ENCODE peak calls at places on chromosome 17, in eight cellular contexts. G is fibroblast of pulmonary artery, O is adipocyte, D is small intestine, I is H7, T is AG09309, H is heart right ventricle, C is AG04449. W is an unnamed sample.

GRCh38 chr17:65292430-65292829 is 155.3 kb downstream of the RGS9 start:
- DNase-seq in G (peak), O (no peak), D (no peak), I (no peak), T (no peak), H (no peak), C (no peak), W (no peak)

GRCh38 chr17:75468311-75468754 is 11.9 kb downstream of the TMEM94 start:
- DNase-seq in G (no peak), O (no peak), D (no peak), I (no peak), T (no peak), H (no peak), C (no peak), W (peak)

GRCh38 chr17:43399839-43400328 is 1.1 kb downstream of the ARL4D start:
- DNase-seq in G (no peak), O (no peak), D (no peak), I (peak), T (no peak), H (no peak), C (no peak), W (no peak)

GRCh38 chr17:48600244-48601098 is 4.3 kb downstream of the HOXB6 start:
- DNase-seq in G (no peak), O (no peak), D (no peak), I (no peak), T (no peak), H (no peak), C (no peak), W (no peak)

GRCh38 chr17:66405836-66406679 is 103.6 kb downstream of the PRKCA start:
- DNase-seq in G (no peak), O (no peak), D (no peak), I (no peak), T (no peak), H (no peak), C (no peak), W (no peak)

GRCh38 chr17:17603178-17603894 is 11.8 kb upstream of the PEMT start:
- DNase-seq in G (no peak), O (no peak), D (no peak), I (no peak), T (no peak), H (no peak), C (no peak), W (no peak)

GRCh38 chr17:64024215-64024654 is 3.8 kb upstream of the ICAM2 start:
- DNase-seq in G (no peak), O (no peak), D (peak), I (no peak), T (no peak), H (no peak), C (no peak), W (no peak)

GRCh38 chr17:19785854-19786253 is 37.8 kb upstream of the ALDH3A1 start:
- DNase-seq in G (no peak), O (no peak), D (no peak), I (peak), T (no peak), H (no peak), C (no peak), W (no peak)

GRCh38 chr17:50495918-50496317 is 12.3 kb upstream of the MYCBPAP start:
- DNase-seq in G (no peak), O (no peak), D (no peak), I (no peak), T (no peak), H (no peak), C (no peak), W (no peak)

GRCh38 chr17:73644145-73645049 is at the start of gene SDK2:
- DNase-seq in G (no peak), O (peak), D (no peak), I (peak), T (no peak), H (no peak), C (no peak), W (peak)

GRCh38 chr17:77745702-77746101 is 212.8 kb upstream of the TNRC6C start:
- DNase-seq in G (no peak), O (no peak), D (peak), I (no peak), T (no peak), H (no peak), C (no peak), W (no peak)

GRCh38 chr17:29376667-29377268 is 13.4 kb upstream of the TAOK1 start:
- DNase-seq in G (peak), O (peak), D (no peak), I (peak), T (peak), H (no peak), C (peak), W (no peak)

GRCh38 chr17:5789443-5789842 is 205.1 kb upstream of the NLRP1 start:
- DNase-seq in G (no peak), O (no peak), D (no peak), I (no peak), T (no peak), H (no peak), C (no peak), W (no peak)

DNA sequence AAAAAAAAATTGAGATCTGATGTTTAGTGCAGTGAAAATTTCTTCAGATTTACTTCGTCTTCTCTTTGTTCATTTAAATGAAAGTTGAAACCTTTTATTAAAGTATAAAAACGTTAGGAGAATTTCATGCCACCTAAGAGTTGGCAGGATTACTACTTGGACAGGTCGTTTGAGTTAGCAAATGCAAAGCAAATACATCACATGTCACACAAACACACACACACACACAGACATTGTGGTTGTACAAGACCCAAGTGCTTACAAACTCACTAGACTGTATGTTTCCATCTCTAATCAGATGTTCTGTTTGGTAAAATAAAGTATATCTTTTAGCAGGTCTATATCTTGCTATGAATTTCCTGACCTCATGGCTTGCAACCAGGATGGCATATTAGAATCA is 185.6 kb upstream of the COX10 start:
- DNase-seq in G (no peak), O (no peak), D (no peak), I (no peak), T (no peak), H (no peak), C (no peak), W (no peak)
- H3K4me3 ChIP-seq in G (no peak), O (no peak), D (no peak), I (no peak), T (no peak), H (no peak), C (no peak), W (no peak)

GRCh38 chr17:40560592-40561293 is 4.5 kb downstream of the CCR7 start:
- DNase-seq in G (peak), O (no peak), D (peak), I (no peak), T (no peak), H (no peak), C (no peak), W (no peak)
- H3K4me3 ChIP-seq in G (no peak), O (peak), D (peak), I (no peak), T (peak), H (no peak), C (no peak), W (no peak)

GRCh38 chr17:8188408-8188839 is 1.6 kb downstream of the BORCS6 start:
- DNase-seq in G (no peak), O (no peak), D (no peak), I (peak), T (no peak), H (no peak), C (no peak), W (no peak)

GRCh38 chr17:8185580-8186445 is 4.2 kb downstream of the BORCS6 start:
- DNase-seq in G (peak), O (peak), D (peak), I (peak), T (no peak), H (peak), C (no peak), W (peak)

GRCh38 chr17:8187517-8188407 is 2.2 kb downstream of the BORCS6 start:
- DNase-seq in G (peak), O (peak), D (peak), I (peak), T (peak), H (peak), C (peak), W (peak)

GRCh38 chr17:8186446-8186786 is 3.6 kb downstream of the BORCS6 start:
- DNase-seq in G (no peak), O (no peak), D (no peak), I (no peak), T (no peak), H (no peak), C (no peak), W (no peak)

GRCh38 chr17:8186787-8187516 is 3.0 kb downstream of the BORCS6 start:
- DNase-seq in G (peak), O (peak), D (peak), I (peak), T (peak), H (peak), C (peak), W (peak)
- H3K4me3 ChIP-seq in G (peak), O (peak), D (peak), I (peak), T (peak), H (peak), C (peak), W (peak)

DNA sequence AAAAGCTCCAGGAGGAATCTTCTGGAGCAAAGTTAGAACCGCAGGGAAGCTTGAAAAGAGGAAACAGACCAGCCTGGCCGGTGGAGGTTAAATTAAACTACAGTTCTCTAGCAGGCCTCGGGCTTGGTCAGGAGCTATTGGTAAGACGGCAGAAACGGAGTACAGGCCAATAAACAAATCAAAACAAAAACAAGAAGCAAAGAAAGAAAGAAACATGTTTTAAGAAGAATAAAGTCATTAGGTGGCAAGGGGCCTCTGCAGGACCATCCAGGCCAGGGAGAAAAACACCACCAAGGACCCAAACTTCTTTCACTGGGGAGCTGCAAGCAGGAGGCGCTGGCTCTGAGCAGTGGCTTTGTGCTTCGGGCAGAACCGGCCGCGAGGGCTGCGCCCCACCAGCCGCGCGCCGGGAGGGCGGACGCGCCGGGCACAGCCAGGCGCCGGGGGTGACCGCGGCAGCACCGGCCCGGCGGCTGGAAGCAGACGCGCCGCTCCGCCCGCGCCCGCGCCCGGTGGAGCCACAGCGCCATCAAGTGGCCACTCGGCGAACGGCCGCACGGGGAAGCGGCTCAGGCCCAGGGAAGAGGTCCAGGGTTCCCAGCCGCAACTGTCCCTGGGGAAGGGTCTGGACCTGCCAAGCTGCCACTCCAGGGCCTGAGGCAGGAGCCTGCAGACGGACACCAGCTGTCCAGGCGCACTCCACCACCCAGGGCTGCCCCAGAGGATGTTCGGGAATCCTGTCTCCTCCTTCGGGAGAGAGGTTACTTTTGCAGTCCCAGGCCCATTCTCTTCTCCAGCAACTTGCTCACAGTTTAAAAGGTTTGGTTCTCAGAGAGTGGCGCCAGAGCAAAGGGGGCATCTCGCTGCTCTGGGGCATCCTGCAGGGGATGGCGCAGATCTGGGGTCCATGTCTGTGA is 419.4 kb downstream of the SOX9 start:
- DNase-seq in G (peak), O (peak), D (peak), I (peak), T (no peak), H (peak), C (no peak), W (peak)
- H3K4me3 ChIP-seq in G (peak), O (peak), D (peak), I (no peak), T (peak), H (no peak), C (peak), W (no peak)

GRCh38 chr17:52209507-52209906 is 51.0 kb upstream of the CA10 start:
- DNase-seq in G (no peak), O (no peak), D (no peak), I (no peak), T (no peak), H (no peak), C (no peak), W (no peak)
- H3K4me3 ChIP-seq in G (no peak), O (no peak), D (no peak), I (no peak), T (no peak), H (no peak), C (no peak), W (no peak)

GRCh38 chr17:44541884-44542581 is 15.3 kb upstream of the FZD2 start:
- DNase-seq in G (no peak), O (no peak), D (no peak), I (peak), T (no peak), H (no peak), C (no peak), W (no peak)

GRCh38 chr17:44540246-44541084 is 16.8 kb upstream of the FZD2 start:
- DNase-seq in G (no peak), O (no peak), D (no peak), I (peak), T (no peak), H (no peak), C (no peak), W (no peak)

GRCh38 chr17:44546711-44547606 is 10.3 kb upstream of the FZD2 start:
- DNase-seq in G (peak), O (peak), D (no peak), I (peak), T (no peak), H (no peak), C (no peak), W (no peak)

GRCh38 chr17:44543213-44543904 is 13.9 kb upstream of the FZD2 start:
- DNase-seq in G (peak), O (peak), D (no peak), I (peak), T (peak), H (no peak), C (peak), W (no peak)

GRCh38 chr17:44543905-44544523 is 13.3 kb upstream of the FZD2 start:
- DNase-seq in G (no peak), O (no peak), D (no peak), I (peak), T (no peak), H (no peak), C (no peak), W (no peak)
- H3K4me3 ChIP-seq in G (no peak), O (no peak), D (no peak), I (no peak), T (no peak), H (no peak), C (peak), W (no peak)

GRCh38 chr17:59783221-59784016 is 76.0 kb downstream of the VMP1 start:
- DNase-seq in G (peak), O (peak), D (no peak), I (no peak), T (no peak), H (no peak), C (no peak), W (no peak)

GRCh38 chr17:59790936-59791335 is 83.5 kb downstream of the VMP1 start:
- DNase-seq in G (no peak), O (peak), D (no peak), I (no peak), T (no peak), H (no peak), C (no peak), W (no peak)

GRCh38 chr17:59786213-59786535 is 78.7 kb downstream of the VMP1 start:
- DNase-seq in G (no peak), O (no peak), D (no peak), I (no peak), T (no peak), H (no peak), C (no peak), W (no peak)

GRCh38 chr17:59785091-59785799 is 77.8 kb downstream of the VMP1 start:
- DNase-seq in G (no peak), O (peak), D (no peak), I (no peak), T (no peak), H (no peak), C (no peak), W (no peak)

DNA sequence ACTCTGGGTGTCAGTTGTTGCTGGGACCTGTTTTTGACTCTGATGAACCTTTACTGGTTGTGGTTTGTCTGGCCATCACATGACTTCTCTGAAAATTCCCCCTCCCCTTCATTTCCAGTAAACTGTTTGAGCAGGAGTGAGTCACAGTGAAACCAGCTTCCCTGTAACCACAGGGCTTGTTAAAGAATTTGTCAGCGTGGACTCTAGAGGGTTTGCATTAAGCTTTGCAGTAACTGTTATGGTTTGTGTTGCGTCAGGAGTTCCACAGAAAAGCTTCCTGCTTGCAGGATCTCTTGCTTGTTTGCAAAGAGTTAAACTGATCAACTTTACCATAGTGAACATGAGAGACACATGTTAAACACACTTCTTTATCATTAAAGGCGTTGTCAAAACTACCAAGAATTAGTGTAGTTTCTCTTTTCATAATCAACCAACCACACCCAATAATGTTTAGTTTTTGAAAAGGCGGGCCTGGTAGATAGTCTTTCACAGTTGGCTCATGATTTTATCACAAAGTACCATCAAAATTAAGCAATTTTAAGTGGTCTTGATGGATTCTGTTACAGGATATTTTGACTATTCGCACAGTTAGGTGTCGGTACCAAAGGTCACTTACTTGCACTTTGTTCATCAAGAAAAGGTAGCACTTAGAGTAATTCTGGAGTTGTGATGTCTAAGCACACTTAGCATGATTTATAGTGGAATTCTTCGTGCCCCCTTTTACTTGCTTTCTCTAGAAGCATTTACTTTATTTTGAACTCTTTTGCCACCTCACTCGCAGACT is 79.3 kb downstream of the VMP1 start:
- DNase-seq in G (peak), O (peak), D (peak), I (peak), T (peak), H (no peak), C (peak), W (no peak)
- H3K4me3 ChIP-seq in G (no peak), O (peak), D (peak), I (no peak), T (no peak), H (no peak), C (no peak), W (peak)

GRCh38 chr17:79809530-79810137 is 12.8 kb upstream of the CBX8 start:
- DNase-seq in G (no peak), O (no peak), D (peak), I (peak), T (no peak), H (no peak), C (no peak), W (no peak)
- H3K4me3 ChIP-seq in G (no peak), O (no peak), D (no peak), I (peak), T (no peak), H (peak), C (no peak), W (peak)

GRCh38 chr17:81365601-81366585 is 29.4 kb upstream of the BAHCC1 start:
- DNase-seq in G (peak), O (no peak), D (peak), I (no peak), T (no peak), H (no peak), C (no peak), W (no peak)
- H3K4me3 ChIP-seq in G (peak), O (peak), D (peak), I (no peak), T (no peak), H (no peak), C (no peak), W (peak)

DNA sequence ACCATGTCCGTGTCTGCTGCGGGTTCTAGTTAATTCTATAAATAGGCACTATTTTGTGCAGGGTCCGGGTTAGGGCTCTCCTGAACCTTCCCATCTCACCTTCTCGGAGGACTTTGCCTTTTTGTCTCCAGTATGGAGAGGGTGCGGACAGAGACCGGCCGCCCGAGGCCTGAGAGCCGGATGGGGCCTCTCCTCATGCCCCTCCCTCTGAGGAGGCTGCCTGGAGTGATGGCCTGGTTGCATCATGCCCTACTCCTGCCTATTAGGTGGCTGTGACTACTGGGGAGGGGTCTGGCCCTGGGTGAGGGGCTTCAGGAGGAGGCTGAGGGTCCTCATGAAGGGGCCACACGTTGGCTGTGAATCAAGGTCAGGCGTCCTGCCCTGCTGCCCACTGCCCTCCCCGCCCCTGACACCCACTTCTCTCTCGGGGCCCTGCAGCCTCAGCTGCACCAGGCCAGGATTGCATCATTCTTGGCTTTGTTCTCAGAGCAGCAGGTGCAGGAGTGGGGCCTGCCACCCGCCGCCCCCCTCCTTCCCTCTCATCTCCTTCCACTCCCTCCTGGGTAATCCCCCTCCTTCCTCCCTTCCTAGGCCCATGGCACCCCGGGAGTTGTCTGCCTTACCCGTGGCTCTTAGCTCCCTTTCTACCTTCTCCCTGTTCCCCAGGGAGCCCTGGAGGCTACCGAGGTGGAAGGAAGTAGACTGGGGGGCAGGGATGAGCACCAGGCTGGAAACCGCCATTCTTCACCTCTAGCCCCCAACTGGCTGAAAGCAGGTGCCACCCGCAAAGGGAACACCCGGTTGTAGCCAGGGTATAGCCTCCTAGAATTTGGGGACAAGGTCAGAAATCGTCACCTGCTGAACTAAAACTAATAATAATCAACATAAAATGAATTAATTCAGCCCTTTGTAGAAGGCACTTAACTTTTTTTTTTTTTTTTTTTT is 12.7 kb upstream of the ARHGAP23 start:
- DNase-seq in G (peak), O (peak), D (no peak), I (peak), T (no peak), H (no peak), C (no peak), W (peak)
- H3K4me3 ChIP-seq in G (peak), O (peak), D (no peak), I (peak), T (peak), H (no peak), C (peak), W (peak)

W was measured in psoas muscle.